ENCODE peak calls at places on chromosomes 13 and 19, in six cellular contexts. R is GM12878, J is K562, B is HCT116, X is HepG2, E is H1. S is an unnamed sample.

GRCh38 chr19:8494158-8494557 is 8.3 kb downstream of the PRAM1 start:
- DNase-seq in R (no peak), J (no peak), B (no peak), X (no peak), E (no peak), S (no peak)

GRCh38 chr13:113652404-113653263 is 5.4 kb downstream of the ATP4B start:
- DNase-seq in R (no peak), J (no peak), B (no peak), X (no peak), E (no peak), S (no peak)

GRCh38 chr13:46032341-46032740 is 20.2 kb downstream of the ZC3H13 start:
- DNase-seq in R (no peak), J (no peak), B (no peak), X (no peak), E (no peak), S (no peak)

GRCh38 chr13:102517959-102518358 is 78.8 kb upstream of the TPP2 start:
- DNase-seq in R (no peak), J (no peak), B (no peak), X (no peak), E (no peak), S (no peak)

GRCh38 chr13:60788156-60788829 is 391.3 kb downstream of the TDRD3 start:
- DNase-seq in R (no peak), J (no peak), B (no peak), X (no peak), E (no peak), S (no peak)

GRCh38 chr19:29576761-29577661 is 29.1 kb upstream of the POP4 start:
- DNase-seq in R (peak; percentile 34), J (no peak), B (no peak), X (no peak), E (no peak), S (no peak)

GRCh38 chr13:28494861-28495585 is at the start of gene FLT1:
- DNase-seq in R (no peak), J (peak; percentile 13), B (no peak), X (no peak), E (peak; percentile 39), S (peak; percentile 58)

GRCh38 chr19:54673222-54673621 is 10.4 kb downstream of the LILRB4 start:
- DNase-seq in R (no peak), J (no peak), B (no peak), X (no peak), E (no peak), S (no peak)

GRCh38 chr19:46660601-46661019 is 372 bp downstream of the DACT3 start:
- DNase-seq in R (no peak), J (peak; percentile 56), B (no peak), X (no peak), E (no peak), S (no peak)

GRCh38 chr13:23718916-23719470 is 148.8 kb downstream of the TNFRSF19 start:
- DNase-seq in R (no peak), J (no peak), B (no peak), X (peak; percentile 73), E (no peak), S (no peak)

GRCh38 chr19:14616310-14616870 is 33.5 kb downstream of the CLEC17A start:
- DNase-seq in R (no peak), J (no peak), B (no peak), X (peak; percentile 80), E (no peak), S (no peak)

GRCh38 chr19:53813996-53814395 is 10.1 kb downstream of the NLRP12 start:
- DNase-seq in R (no peak), J (no peak), B (no peak), X (no peak), E (no peak), S (no peak)

GRCh38 chr19:35882074-35882832 is 13.9 kb downstream of the APLP1 start:
- DNase-seq in R (peak; percentile 33), J (peak; percentile 46), B (peak; percentile 67), X (peak; percentile 64), E (no peak), S (no peak)

GRCh38 chr19:7920520-7921301 is 573 bp downstream of the SNAPC2 start:
- DNase-seq in R (peak; percentile 78), J (peak; percentile 95), B (peak; percentile 89), X (peak; percentile 77), E (peak; percentile 85), S (peak; percentile 89)

GRCh38 chr13:110492299-110493160 is 69.0 kb downstream of the RAB20 start:
- DNase-seq in R (no peak), J (no peak), B (no peak), X (no peak), E (no peak), S (no peak)

GRCh38 chr13:113902956-113903355 is 39.1 kb upstream of the GAS6 start:
- DNase-seq in R (no peak), J (no peak), B (no peak), X (no peak), E (no peak), S (no peak)

GRCh38 chr13:99982021-99982740 is 597 bp downstream of the ZIC2 start:
- DNase-seq in R (no peak), J (peak; percentile 17), B (no peak), X (no peak), E (no peak), S (no peak)

GRCh38 chr13:99982741-99983400 is 1.3 kb downstream of the ZIC2 start:
- DNase-seq in R (no peak), J (no peak), B (no peak), X (no peak), E (no peak), S (no peak)

GRCh38 chr13:99984463-99985242 is 3.1 kb downstream of the ZIC2 start:
- DNase-seq in R (no peak), J (peak; percentile 5), B (no peak), X (no peak), E (no peak), S (no peak)

GRCh38 chr13:99984134-99984462 is 2.5 kb downstream of the ZIC2 start:
- DNase-seq in R (no peak), J (no peak), B (no peak), X (no peak), E (no peak), S (no peak)

DNA sequence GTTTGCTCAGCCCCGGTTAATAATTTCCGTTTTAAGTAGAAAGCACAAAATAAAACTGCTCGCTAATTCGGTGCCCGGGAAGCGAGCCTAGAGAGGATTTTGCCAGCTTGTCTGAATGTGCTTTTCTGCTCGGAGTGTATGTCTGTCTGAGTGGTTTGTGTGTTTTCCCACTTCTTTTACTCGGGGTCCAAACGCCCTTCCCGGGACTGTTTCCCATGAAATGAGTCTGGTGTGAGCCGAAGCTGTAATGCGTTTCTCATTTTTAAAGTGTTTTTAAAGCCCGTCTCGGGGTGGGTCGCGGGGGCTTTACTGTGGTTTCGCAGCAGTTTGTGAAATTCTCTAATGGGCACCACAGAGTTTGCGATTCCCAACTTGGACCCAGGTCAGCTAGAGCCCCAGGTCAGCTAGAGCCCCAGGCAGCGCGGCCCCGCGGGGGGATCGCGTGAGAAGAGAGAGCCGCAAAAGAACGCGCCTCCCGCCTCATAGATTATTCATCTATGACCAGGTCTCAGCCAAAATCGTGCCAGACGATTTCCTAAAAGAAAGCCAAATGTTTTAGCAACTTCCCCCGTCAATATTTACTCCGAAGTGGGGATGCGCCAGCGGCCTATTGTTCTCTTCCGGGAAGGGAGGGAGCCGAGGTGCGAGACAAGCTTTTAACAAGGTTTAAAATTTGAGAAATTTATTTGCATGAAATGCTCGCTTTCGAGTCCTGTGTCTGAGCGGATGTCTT is 2.0 kb downstream of the ZIC2 start:
- DNase-seq in R (no peak), J (no peak), B (no peak), X (no peak), E (no peak), S (no peak)
- H3K9ac ChIP-seq in R (no peak overlapping the region), J (peak overlapping the region; percentile 65), B (peak overlapping the region; percentile 86), X (no peak overlapping the region), E (peak overlapping the region; percentile 88), S (peak overlapping the region; percentile 83)

GRCh38 chr19:39752390-39752789 is 14.6 kb upstream of the CLC start:
- DNase-seq in R (no peak), J (no peak), B (no peak), X (no peak), E (no peak), S (no peak)

GRCh38 chr19:39752795-39753194 is 15.0 kb upstream of the CLC start:
- DNase-seq in R (no peak), J (no peak), B (no peak), X (no peak), E (no peak), S (no peak)

GRCh38 chr19:39745645-39746044 is 7.8 kb upstream of the CLC start:
- DNase-seq in R (no peak), J (no peak), B (no peak), X (no peak), E (no peak), S (no peak)

DNA sequence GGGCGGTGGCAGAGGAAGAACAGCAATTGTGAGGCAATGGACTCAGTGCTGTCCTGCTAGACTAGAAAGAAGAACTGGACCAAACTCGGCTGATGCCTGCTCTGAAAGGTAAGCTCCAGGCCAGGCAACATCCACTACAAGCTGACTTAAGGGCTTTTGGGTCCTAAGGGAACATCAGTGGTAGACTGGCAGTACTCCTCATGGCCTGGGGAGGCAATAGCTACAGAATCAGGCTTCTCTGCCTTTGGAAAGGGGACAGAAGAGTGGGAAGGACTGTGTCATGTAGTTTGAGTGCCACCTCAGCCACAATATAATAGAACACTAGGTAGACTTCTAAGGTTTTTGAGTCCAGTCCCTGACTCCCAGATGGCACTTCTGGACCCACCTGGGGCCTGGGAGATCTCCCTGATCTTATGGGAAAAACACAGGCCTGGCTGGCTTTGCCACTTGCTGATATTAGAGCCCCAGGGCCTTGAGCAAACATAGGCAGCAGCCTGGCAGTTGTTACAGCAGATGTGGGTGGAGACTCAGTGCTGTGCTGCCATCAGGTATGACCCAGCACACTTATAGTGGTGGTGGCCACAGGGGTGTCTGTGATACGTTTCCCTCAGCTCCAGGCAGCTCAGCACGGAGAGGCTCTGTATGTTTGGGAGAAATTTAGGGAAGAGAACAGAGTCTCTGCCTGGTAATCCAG is 9.2 kb upstream of the CLC start:
- DNase-seq in R (no peak), J (no peak), B (no peak), X (no peak), E (no peak), S (no peak)
- TF ChIP-seq ZNF274 in R (no peak), J (no peak), B (no peak), X (no peak), E (no peak), S (no peak)

DNA sequence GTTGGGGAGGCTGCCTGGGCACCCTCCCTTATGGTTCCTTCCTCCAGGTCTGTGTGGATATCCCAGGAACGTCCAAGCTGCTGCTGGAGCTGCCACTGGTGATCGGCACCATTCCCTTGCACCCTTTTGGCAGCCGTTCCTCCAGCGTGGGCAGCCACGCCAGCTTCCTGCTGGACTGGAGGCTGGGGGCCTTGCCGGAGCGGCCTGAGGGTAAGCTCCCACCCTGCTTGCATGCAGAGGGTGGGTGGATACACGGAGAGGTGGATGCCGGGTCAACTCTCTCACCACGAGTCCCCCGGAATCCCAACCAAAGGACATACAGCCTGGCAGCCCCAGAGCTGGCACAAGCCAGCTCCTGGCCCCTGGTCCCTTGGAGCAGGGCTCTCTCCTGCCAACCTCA is 2.2 kb downstream of the ARRDC2 start:
- DNase-seq in R (no peak), J (no peak), B (no peak), X (no peak), E (no peak), S (no peak)
- H3K9ac ChIP-seq in R (no peak overlapping the region), J (no peak overlapping the region), B (no peak overlapping the region), X (no peak overlapping the region), E (no peak overlapping the region), S (no peak overlapping the region)

DNA sequence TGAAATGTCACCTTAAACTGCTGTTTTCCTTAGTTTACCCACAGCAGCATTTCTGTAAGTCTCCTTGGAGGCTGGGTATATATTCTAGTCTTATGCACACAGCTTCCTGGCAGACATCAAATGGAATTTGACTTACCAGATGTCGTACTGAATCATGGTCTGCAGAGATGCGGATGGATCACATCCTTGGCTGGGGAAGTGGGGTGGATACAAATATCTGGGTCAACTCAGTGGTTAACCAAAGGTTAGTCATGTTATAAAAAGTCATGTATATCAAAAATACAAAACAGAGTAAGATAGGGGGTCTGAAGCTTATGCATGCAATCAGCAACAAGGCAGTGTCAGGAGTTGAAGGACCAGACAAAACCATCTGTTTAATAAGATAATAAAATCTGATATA is 61.8 kb downstream of the WASF3 start:
- DNase-seq in R (no peak), J (no peak), B (no peak), X (no peak), E (no peak), S (no peak)
- TF ChIP-seq ZNF274 in R (no peak), J (no peak), B (no peak), X (no peak), E (no peak), S (no peak)